ENCODE peak calls at places on chromosomes 11 and 22, in eight cellular contexts. K is ovary, Q is stomach, R is right lobe of liver, C is IMR-90, O is suprapubic skin, X is upper lobe of left lung, P is NB4. A is an unnamed sample.

GRCh38 chr22:25762147-25762546 is 20.2 kb downstream of the MYO18B start:
- DNase-seq in X (no peak), P (no peak), O (no peak), R (no peak), C (no peak), K (no peak), Q (no peak), A (no peak)

GRCh38 chr11:106998126-106998525 is 20.1 kb downstream of the GUCY1A2 start:
- DNase-seq in O (no peak), P (no peak), X (no peak), K (no peak), R (no peak), C (peak), Q (no peak), A (no peak)

GRCh38 chr11:119094816-119095065 is 6.9 kb downstream of the DPAGT1 start:
- DNase-seq in R (peak), C (peak), P (peak), K (peak), X (peak), Q (peak), O (peak), A (peak)

GRCh38 chr22:50524664-50525103 is 714 bp downstream of the SCO2 start:
- DNase-seq in X (no peak), C (no peak), Q (no peak), R (no peak), K (no peak), P (peak), O (peak), A (no peak)

GRCh38 chr11:21475276-21475675 is 717.6 kb upstream of the ANO5 start:
- DNase-seq in X (no peak), O (no peak), R (no peak), C (no peak), K (no peak), Q (no peak), P (peak), A (no peak)

GRCh38 chr11:7555067-7555699 is 41.4 kb downstream of the PPFIBP2 start:
- DNase-seq in Q (peak), P (no peak), O (no peak), R (peak), K (no peak), C (no peak), X (peak), A (peak)

GRCh38 chr11:102256251-102256650 is 61.0 kb upstream of the BIRC3 start:
- DNase-seq in P (no peak), K (no peak), C (peak), Q (no peak), X (no peak), R (no peak), O (no peak), A (no peak)

GRCh38 chr11:8631395-8632110 is 37.5 kb upstream of the STK33 start:
- DNase-seq in Q (no peak), O (no peak), C (peak), R (no peak), K (peak), P (no peak), X (no peak), A (no peak)

GRCh38 chr22:29382575-29383328 is 5.6 kb downstream of the AP1B1 start:
- DNase-seq in C (no peak), O (peak), X (no peak), Q (peak), P (no peak), K (no peak), R (peak), A (peak)

GRCh38 chr11:12449961-12450715 is 72.8 kb downstream of the PARVA start:
- DNase-seq in K (no peak), O (no peak), Q (no peak), X (no peak), R (no peak), P (no peak), C (peak), A (no peak)

GRCh38 chr11:70510106-70510505 is 111.8 kb downstream of the CTTN start:
- DNase-seq in X (no peak), Q (no peak), K (no peak), C (no peak), R (no peak), P (no peak), O (no peak), A (no peak)

GRCh38 chr22:17269607-17270261 is 50.5 kb upstream of the ADA2 start:
- DNase-seq in K (no peak), R (peak), Q (no peak), P (no peak), X (no peak), C (no peak), O (no peak), A (no peak)

GRCh38 chr11:122833133-122833470 is 5.2 kb upstream of the CRTAM start:
- DNase-seq in R (no peak), K (no peak), C (no peak), Q (no peak), P (no peak), X (no peak), O (no peak), A (no peak)
- TF ChIP-seq CTCF in R (no peak), K (no peak), C (no peak), Q (no peak), P (no peak), X (no peak), O (no peak), A (no peak)

GRCh38 chr11:87366346-87366745 is 328.6 kb downstream of the TMEM135 start:
- DNase-seq in O (no peak), X (no peak), P (no peak), K (no peak), R (no peak), C (no peak), Q (no peak), A (no peak)
- TF ChIP-seq POLR2A in O (no peak), X (no peak), P (no peak), K (no peak), R (no peak), C (no peak), Q (no peak), A (no peak)

GRCh38 chr22:22552630-22553029 is 6.4 kb downstream of the PRAME start:
- DNase-seq in O (no peak), K (no peak), P (peak), R (no peak), C (no peak), Q (no peak), X (no peak), A (no peak)
- TF ChIP-seq CTCF in O (no peak), K (no peak), P (peak), R (no peak), C (no peak), Q (no peak), X (no peak), A (no peak)

DNA sequence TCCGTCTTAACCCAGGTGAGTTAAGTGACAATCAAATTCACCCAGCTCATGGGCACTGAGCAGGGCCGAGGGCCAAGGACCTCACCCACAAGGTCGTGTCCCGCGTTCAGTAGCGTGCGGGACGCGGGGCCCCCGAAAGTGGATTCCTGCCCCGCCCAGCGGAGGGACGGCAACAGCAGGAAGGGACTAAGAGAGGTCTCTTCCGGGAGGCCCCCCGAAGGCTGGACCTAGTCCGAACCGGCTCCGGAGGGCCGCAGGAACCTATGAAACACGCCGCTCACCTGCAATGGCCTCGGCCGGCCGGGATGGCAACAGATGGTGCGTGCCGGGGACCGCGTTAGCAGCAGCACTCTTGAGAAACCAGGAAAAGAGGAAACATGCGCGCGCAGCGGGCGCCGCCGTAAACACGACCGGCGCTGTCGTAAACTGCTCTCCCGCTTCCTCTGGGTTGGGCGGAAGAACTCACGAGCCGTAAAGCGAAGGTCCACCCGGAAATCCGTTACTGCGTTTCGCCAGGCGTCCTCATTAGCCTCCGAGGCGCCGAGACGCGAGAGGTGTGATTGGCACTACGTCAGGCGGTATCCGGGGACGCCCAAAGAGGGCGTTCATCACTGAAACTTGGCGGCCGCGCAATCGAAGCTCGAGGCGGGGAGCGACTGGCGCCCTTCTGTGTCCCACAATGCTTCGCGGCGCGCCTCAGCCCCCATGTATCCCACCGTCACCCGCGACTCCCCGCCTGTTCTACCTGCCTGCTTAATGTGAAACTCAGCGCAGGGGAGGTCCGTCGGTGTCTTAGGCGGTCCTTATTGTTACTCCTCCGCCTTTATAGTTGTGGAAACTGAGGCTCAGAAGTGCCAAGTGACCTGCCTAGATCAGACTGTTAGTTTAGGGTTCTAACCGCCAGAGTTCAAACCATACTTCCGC is at the start of gene EIF3D:
- DNase-seq in X (peak), Q (peak), P (peak), O (peak), K (peak), C (peak), R (peak), A (peak)
- TF ChIP-seq POLR2A in X (peak), Q (peak), P (peak), O (peak), K (peak), C (peak), R (peak), A (peak)

GRCh38 chr11:44177905-44178304 is 82.4 kb downstream of the EXT2 start:
- DNase-seq in O (no peak), R (no peak), P (no peak), X (no peak), K (no peak), C (no peak), Q (no peak), A (no peak)

GRCh38 chr11:44180107-44180506 is 84.6 kb downstream of the EXT2 start:
- DNase-seq in C (no peak), Q (no peak), X (no peak), R (no peak), P (no peak), K (no peak), O (no peak), A (no peak)

GRCh38 chr11:44176541-44177213 is 81.2 kb downstream of the EXT2 start:
- DNase-seq in X (no peak), P (no peak), R (no peak), O (no peak), C (no peak), Q (no peak), K (no peak), A (no peak)

GRCh38 chr11:44179173-44179572 is 83.7 kb downstream of the EXT2 start:
- DNase-seq in R (no peak), Q (no peak), O (no peak), C (peak), K (no peak), P (no peak), X (no peak), A (no peak)

GRCh38 chr11:44178381-44178780 is 82.9 kb downstream of the EXT2 start:
- DNase-seq in Q (no peak), O (no peak), P (no peak), X (no peak), C (peak), R (no peak), K (no peak), A (no peak)
- TF ChIP-seq CTCF in Q (no peak), O (no peak), P (no peak), X (no peak), C (peak), R (no peak), K (no peak), A (no peak)

DNA sequence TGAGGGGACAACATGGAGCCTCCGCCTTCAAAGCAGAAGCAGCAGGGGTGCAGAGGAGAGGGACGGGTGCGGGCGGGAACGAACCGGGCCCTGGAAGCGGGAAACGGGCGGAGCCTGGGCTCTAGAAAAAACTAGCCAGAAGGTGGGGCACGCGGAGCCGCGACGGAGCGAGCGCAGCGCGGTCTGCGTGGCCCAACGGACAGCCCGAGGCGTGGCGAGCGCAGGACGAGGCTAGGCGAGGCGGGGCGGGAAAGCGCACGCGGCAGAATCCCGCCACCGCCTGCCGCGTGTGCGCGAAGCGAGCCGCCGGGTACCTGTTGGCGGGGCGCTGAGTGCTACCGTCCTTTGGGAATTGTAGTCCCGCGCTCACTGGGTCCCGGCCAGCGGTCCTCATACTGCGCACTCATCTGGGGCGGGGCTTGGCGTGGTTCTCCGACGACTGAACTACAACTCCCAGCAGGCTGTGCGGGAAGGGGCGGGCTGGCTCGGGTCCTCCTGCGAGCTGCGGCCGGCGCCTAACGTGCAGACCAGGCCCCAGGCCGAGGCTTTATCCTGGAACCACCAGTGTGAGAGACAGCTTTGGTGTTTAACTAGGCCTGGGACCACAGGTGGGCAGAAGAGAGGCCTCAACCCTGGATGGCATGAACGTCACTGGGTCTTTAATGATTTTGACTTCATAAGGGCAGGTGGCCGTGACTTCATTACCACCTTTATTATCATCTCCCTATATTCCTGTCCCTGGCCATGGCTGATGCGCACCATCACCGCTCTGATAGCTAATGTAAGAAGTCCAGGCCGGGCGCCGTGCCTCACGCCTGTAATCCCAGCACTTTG is at the start of gene ATL3:
- DNase-seq in O (peak), X (peak), C (peak), Q (peak), K (peak), R (peak), P (peak), A (peak)
- TF ChIP-seq POLR2A in O (peak), X (peak), C (no peak), Q (no peak), K (peak), R (peak), P (no peak), A (peak)

GRCh38 chr22:24093855-24094254 is 82.8 kb downstream of the CABIN1 start:
- DNase-seq in P (no peak), X (peak), O (peak), K (no peak), C (no peak), R (peak), Q (no peak), A (no peak)
- TF ChIP-seq CTCF in P (no peak), X (no peak), O (no peak), K (no peak), C (peak), R (no peak), Q (no peak), A (no peak)

GRCh38 chr11:60872952-60873524 is 5.7 kb downstream of the ZP1 start:
- DNase-seq in Q (peak), R (no peak), P (peak), X (no peak), O (no peak), K (no peak), C (peak), A (no peak)
- TF ChIP-seq POLR2A in Q (no peak), R (no peak), P (no peak), X (no peak), O (no peak), K (no peak), C (no peak), A (no peak)

A was measured in body of pancreas.